ENCODE peak calls at places on chromosomes 11 and 22, in six cellular contexts. One of them, this sample, is unnamed.

GRCh38 chr11:1760351-1761109 is 3.2 kb downstream of the CTSD start:
- DNase-seq in DMS 273 treated with DMSO at 0.1 percent for 48 hours: no peak
- DNase-seq in RPMI8226: no peak
- DNase-seq in NT2/D1: no peak
- DNase-seq in activated CD8-positive, alpha-beta memory T cell treated with anti-CD3 and anti-CD28 coated beads, Interleukin-2, amount 50 U/mL, for 48 hours: no peak
- DNase-seq in anterior cingulate cortex: peak
- DNase-seq in this sample: no peak

GRCh38 chr11:108199446-108200321 is 22.8 kb downstream of the NPAT start:
- DNase-seq in DMS 273 treated with DMSO at 0.1 percent for 48 hours: no peak
- DNase-seq in RPMI8226: no peak
- DNase-seq in NT2/D1: no peak
- DNase-seq in activated CD8-positive, alpha-beta memory T cell treated with anti-CD3 and anti-CD28 coated beads, Interleukin-2, amount 50 U/mL, for 48 hours: peak
- DNase-seq in anterior cingulate cortex: no peak
- DNase-seq in this sample: peak

GRCh38 chr11:11263238-11264030 is 89.6 kb downstream of the CSNK2A3 start:
- DNase-seq in DMS 273 treated with DMSO at 0.1 percent for 48 hours: no peak
- DNase-seq in RPMI8226: no peak
- DNase-seq in NT2/D1: no peak
- DNase-seq in activated CD8-positive, alpha-beta memory T cell treated with anti-CD3 and anti-CD28 coated beads, Interleukin-2, amount 50 U/mL, for 48 hours: no peak
- DNase-seq in anterior cingulate cortex: no peak
- DNase-seq in this sample: no peak

GRCh38 chr22:22235564-22235963 is 9.0 kb upstream of the VPREB1 start:
- DNase-seq in DMS 273 treated with DMSO at 0.1 percent for 48 hours: no peak
- DNase-seq in RPMI8226: peak
- DNase-seq in NT2/D1: peak
- DNase-seq in activated CD8-positive, alpha-beta memory T cell treated with anti-CD3 and anti-CD28 coated beads, Interleukin-2, amount 50 U/mL, for 48 hours: peak
- DNase-seq in anterior cingulate cortex: no peak
- DNase-seq in this sample: no peak

GRCh38 chr22:27866136-27867091 is 52.6 kb downstream of the PITPNB start:
- DNase-seq in DMS 273 treated with DMSO at 0.1 percent for 48 hours: no peak
- DNase-seq in RPMI8226: no peak
- DNase-seq in NT2/D1: no peak
- DNase-seq in activated CD8-positive, alpha-beta memory T cell treated with anti-CD3 and anti-CD28 coated beads, Interleukin-2, amount 50 U/mL, for 48 hours: no peak
- DNase-seq in anterior cingulate cortex: no peak
- DNase-seq in this sample: peak

GRCh38 chr11:128846985-128847384 is 20.1 kb downstream of the KCNJ1 start:
- DNase-seq in DMS 273 treated with DMSO at 0.1 percent for 48 hours: no peak
- DNase-seq in RPMI8226: no peak
- DNase-seq in NT2/D1: no peak
- DNase-seq in activated CD8-positive, alpha-beta memory T cell treated with anti-CD3 and anti-CD28 coated beads, Interleukin-2, amount 50 U/mL, for 48 hours: no peak
- DNase-seq in anterior cingulate cortex: no peak
- DNase-seq in this sample: no peak

GRCh38 chr22:41504397-41504796 is 35.5 kb downstream of the ACO2 start:
- DNase-seq in DMS 273 treated with DMSO at 0.1 percent for 48 hours: no peak
- DNase-seq in RPMI8226: no peak
- DNase-seq in NT2/D1: no peak
- DNase-seq in activated CD8-positive, alpha-beta memory T cell treated with anti-CD3 and anti-CD28 coated beads, Interleukin-2, amount 50 U/mL, for 48 hours: no peak
- DNase-seq in anterior cingulate cortex: no peak
- DNase-seq in this sample: peak

GRCh38 chr11:68324241-68324640 is 11.8 kb downstream of the LRP5 start:
- DNase-seq in DMS 273 treated with DMSO at 0.1 percent for 48 hours: no peak
- DNase-seq in RPMI8226: no peak
- DNase-seq in NT2/D1: no peak
- DNase-seq in activated CD8-positive, alpha-beta memory T cell treated with anti-CD3 and anti-CD28 coated beads, Interleukin-2, amount 50 U/mL, for 48 hours: no peak
- DNase-seq in anterior cingulate cortex: no peak
- DNase-seq in this sample: no peak

GRCh38 chr11:113991718-113992458 is 17.0 kb downstream of the HTR3A start:
- DNase-seq in DMS 273 treated with DMSO at 0.1 percent for 48 hours: no peak
- DNase-seq in RPMI8226: peak
- DNase-seq in NT2/D1: no peak
- DNase-seq in activated CD8-positive, alpha-beta memory T cell treated with anti-CD3 and anti-CD28 coated beads, Interleukin-2, amount 50 U/mL, for 48 hours: no peak
- DNase-seq in anterior cingulate cortex: no peak
- DNase-seq in this sample: no peak

GRCh38 chr11:78205691-78206090 is 17.0 kb downstream of the USP35 start:
- DNase-seq in DMS 273 treated with DMSO at 0.1 percent for 48 hours: no peak
- DNase-seq in RPMI8226: no peak
- DNase-seq in NT2/D1: no peak
- DNase-seq in activated CD8-positive, alpha-beta memory T cell treated with anti-CD3 and anti-CD28 coated beads, Interleukin-2, amount 50 U/mL, for 48 hours: no peak
- DNase-seq in anterior cingulate cortex: no peak
- DNase-seq in this sample: no peak

GRCh38 chr11:9787981-9788521 is 124.2 kb downstream of the SWAP70 start:
- DNase-seq in DMS 273 treated with DMSO at 0.1 percent for 48 hours: no peak
- DNase-seq in RPMI8226: no peak
- DNase-seq in NT2/D1: no peak
- DNase-seq in activated CD8-positive, alpha-beta memory T cell treated with anti-CD3 and anti-CD28 coated beads, Interleukin-2, amount 50 U/mL, for 48 hours: no peak
- DNase-seq in anterior cingulate cortex: no peak
- DNase-seq in this sample: no peak

GRCh38 chr11:64591257-64592233 is 525 bp downstream of the SLC22A12 start:
- DNase-seq in DMS 273 treated with DMSO at 0.1 percent for 48 hours: no peak
- DNase-seq in RPMI8226: no peak
- DNase-seq in NT2/D1: no peak
- DNase-seq in activated CD8-positive, alpha-beta memory T cell treated with anti-CD3 and anti-CD28 coated beads, Interleukin-2, amount 50 U/mL, for 48 hours: no peak
- DNase-seq in anterior cingulate cortex: no peak
- DNase-seq in this sample: no peak

GRCh38 chr11:76665172-76665571 is 5.4 kb downstream of the LRRC32 start:
- DNase-seq in DMS 273 treated with DMSO at 0.1 percent for 48 hours: no peak
- DNase-seq in RPMI8226: no peak
- DNase-seq in NT2/D1: no peak
- DNase-seq in activated CD8-positive, alpha-beta memory T cell treated with anti-CD3 and anti-CD28 coated beads, Interleukin-2, amount 50 U/mL, for 48 hours: no peak
- DNase-seq in anterior cingulate cortex: no peak
- DNase-seq in this sample: no peak

GRCh38 chr22:40348025-40348658 is 1.8 kb downstream of the ADSL start:
- DNase-seq in DMS 273 treated with DMSO at 0.1 percent for 48 hours: no peak
- DNase-seq in RPMI8226: peak
- DNase-seq in NT2/D1: no peak
- DNase-seq in activated CD8-positive, alpha-beta memory T cell treated with anti-CD3 and anti-CD28 coated beads, Interleukin-2, amount 50 U/mL, for 48 hours: peak
- DNase-seq in anterior cingulate cortex: peak
- DNase-seq in this sample: peak

GRCh38 chr11:59556115-59556882 is 45.0 kb downstream of the OR4D9 start:
- DNase-seq in DMS 273 treated with DMSO at 0.1 percent for 48 hours: peak
- DNase-seq in RPMI8226: peak
- DNase-seq in NT2/D1: no peak
- DNase-seq in activated CD8-positive, alpha-beta memory T cell treated with anti-CD3 and anti-CD28 coated beads, Interleukin-2, amount 50 U/mL, for 48 hours: peak
- DNase-seq in anterior cingulate cortex: peak
- DNase-seq in this sample: peak

GRCh38 chr11:36890280-36890679 is 292.2 kb upstream of the RAG2 start:
- DNase-seq in DMS 273 treated with DMSO at 0.1 percent for 48 hours: no peak
- DNase-seq in RPMI8226: no peak
- DNase-seq in NT2/D1: no peak
- DNase-seq in activated CD8-positive, alpha-beta memory T cell treated with anti-CD3 and anti-CD28 coated beads, Interleukin-2, amount 50 U/mL, for 48 hours: no peak
- DNase-seq in anterior cingulate cortex: no peak
- DNase-seq in this sample: no peak

GRCh38 chr11:57456960-57457642 is 3.2 kb upstream of the RTN4RL2 start:
- DNase-seq in DMS 273 treated with DMSO at 0.1 percent for 48 hours: peak
- DNase-seq in RPMI8226: peak
- DNase-seq in NT2/D1: peak
- DNase-seq in activated CD8-positive, alpha-beta memory T cell treated with anti-CD3 and anti-CD28 coated beads, Interleukin-2, amount 50 U/mL, for 48 hours: peak
- DNase-seq in anterior cingulate cortex: peak
- DNase-seq in this sample: peak

GRCh38 chr22:35458547-35459422 is 58.8 kb downstream of the MCM5 start:
- DNase-seq in DMS 273 treated with DMSO at 0.1 percent for 48 hours: no peak
- DNase-seq in RPMI8226: no peak
- DNase-seq in NT2/D1: no peak
- DNase-seq in activated CD8-positive, alpha-beta memory T cell treated with anti-CD3 and anti-CD28 coated beads, Interleukin-2, amount 50 U/mL, for 48 hours: no peak
- DNase-seq in anterior cingulate cortex: no peak
- DNase-seq in this sample: no peak